ENCODE peak calls at places on chromosomes 11 and 22, in four cellular contexts. U is K562, T is mucosa of descending colon, M is cardiac muscle cell. A is an unnamed sample.

GRCh38 chr11:122786896-122787295 is 51.4 kb upstream of the CRTAM start:
- DNase-seq in U (no peak), T (no peak), M (no peak), A (no peak)

GRCh38 chr22:30541979-30542810 is 4.3 kb downstream of the SEC14L6 start:
- DNase-seq in U (peak), T (no peak), M (peak), A (no peak)

GRCh38 chr11:79047356-79047755 is 393.5 kb downstream of the TENM4 start:
- DNase-seq in U (no peak), T (no peak), M (no peak), A (no peak)

GRCh38 chr11:82003671-82004148 is 730.0 kb downstream of the FAM181B start:
- DNase-seq in U (no peak), T (no peak), M (no peak), A (no peak)

GRCh38 chr22:22167791-22168189 is 76.8 kb upstream of the VPREB1 start:
- DNase-seq in U (no peak), T (peak), M (no peak), A (peak)

GRCh38 chr11:95339554-95339953 is 108.6 kb upstream of the SESN3 start:
- DNase-seq in U (no peak), T (no peak), M (peak), A (peak)

GRCh38 chr22:21968452-21969129 is 14.0 kb downstream of the TOP3B start:
- DNase-seq in U (no peak), T (no peak), M (no peak), A (no peak)

GRCh38 chr11:129035254-129035653 is 92.6 kb upstream of the TP53AIP1 start:
- DNase-seq in U (no peak), T (no peak), M (no peak), A (no peak)

GRCh38 chr11:16154715-16155396 is 201.5 kb downstream of the SOX6 start:
- DNase-seq in U (no peak), T (no peak), M (peak), A (no peak)

GRCh38 chr22:50018608-50019291 is 6.2 kb upstream of the IL17REL start:
- DNase-seq in U (no peak), T (no peak), M (no peak), A (no peak)

GRCh38 chr22:48475661-48476345 is 1351.9 kb downstream of the BRD1 start:
- DNase-seq in U (no peak), T (no peak), M (no peak), A (no peak)

GRCh38 chr22:42990131-42990838 is 24.7 kb downstream of the PACSIN2 start:
- DNase-seq in U (no peak), T (no peak), M (peak), A (no peak)

GRCh38 chr22:44773082-44773481 is 20.7 kb downstream of the ARHGAP8 start:
- DNase-seq in U (no peak), T (no peak), M (no peak), A (no peak)

GRCh38 chr11:692824-693414 is 2.1 kb downstream of the DEAF1 start:
- DNase-seq in U (no peak), T (no peak), M (no peak), A (no peak)

GRCh38 chr11:94307101-94307791 is 2.9 kb downstream of the IZUMO1R start:
- DNase-seq in U (no peak), T (no peak), M (no peak), A (no peak)

GRCh38 chr11:65500262-65501004 is 1.6 kb downstream of the MALAT1 start:
- DNase-seq in U (peak), T (peak), M (peak), A (no peak)

GRCh38 chr11:78420796-78421209 is 3.2 kb upstream of the GAB2 start:
- DNase-seq in U (no peak), T (peak), M (peak), A (peak)

GRCh38 chr11:119169272-119169719 is 771 bp downstream of the NLRX1 start:
- DNase-seq in U (no peak), T (no peak), M (peak), A (peak)

GRCh38 chr22:27113211-27114030 is 456.0 kb downstream of the MIAT start:
- DNase-seq in U (no peak), T (peak), M (peak), A (no peak)
- TF ChIP-seq CTCF in U (no peak), T (no peak), M (no peak), A (no peak)

DNA sequence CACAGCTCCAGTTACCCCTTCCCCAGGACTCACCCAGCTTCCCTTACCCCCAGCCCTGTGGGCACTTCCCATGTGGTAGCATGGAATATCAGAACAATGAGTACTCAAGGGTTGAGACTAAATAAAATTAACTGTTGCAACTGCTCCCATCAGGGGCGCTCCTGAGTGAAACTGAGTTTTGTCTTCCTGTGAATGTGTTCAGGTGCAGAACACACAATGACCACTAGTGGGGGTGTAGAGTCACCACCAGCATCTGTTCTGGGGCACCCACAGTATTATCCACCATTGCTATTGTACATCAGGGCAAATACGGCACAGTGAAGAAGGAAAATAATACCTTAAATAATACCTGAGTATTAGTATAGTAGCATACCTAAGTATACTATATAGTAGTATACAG is 689.7 kb downstream of the TBC1D22A start:
- DNase-seq in U (peak), T (peak), M (no peak), A (no peak)
- TF ChIP-seq CTCF in U (peak), T (no peak), M (no peak), A (no peak)

GRCh38 chr11:1785749-1786261 is 22.1 kb upstream of the CTSD start:
- DNase-seq in U (no peak), T (peak), M (no peak), A (no peak)
- TF ChIP-seq CTCF in U (no peak), T (no peak), M (no peak), A (no peak)

GRCh38 chr11:60915250-60915914 is 1.4 kb downstream of the TMEM109 start:
- DNase-seq in U (no peak), T (peak), M (peak), A (peak)
- TF ChIP-seq CTCF in U (peak), T (no peak), M (peak), A (peak)